ENCODE peak calls at places on chromosomes 3 and 15, in eight cellular contexts. Q is prostate gland, F is body of pancreas, L is Peyer's patch, D is adrenal gland, C is heart right ventricle, W is esophagus squamous epithelium, S is mammary epithelial cell. G is an unnamed sample. For H3K36me3, the result is how much of the 10 kb centered on the place peaks cover.

GRCh38 chr3:143847787-143848631 is at the start of gene SLC9A9:
- DNase-seq in Q (peak), F (peak), L (no peak), D (peak), C (peak), W (no peak), S (peak), G (peak)

GRCh38 chr3:79018671-79019136 is 749.1 kb downstream of the ROBO1 start:
- DNase-seq in Q (peak), F (peak), L (peak), D (peak), C (peak), W (no peak), S (peak), G (peak)

GRCh38 chr3:196620228-196620627 is 19.3 kb upstream of the NRROS start:
- DNase-seq in Q (no peak), F (peak), L (no peak), D (no peak), C (peak), W (no peak), S (no peak), G (no peak)

GRCh38 chr3:195450731-195451229 is 8.0 kb upstream of the ACAP2 start:
- DNase-seq in Q (no peak), F (peak), L (no peak), D (no peak), C (peak), W (no peak), S (no peak), G (peak)

GRCh38 chr3:48661501-48662139 is 1.1 kb downstream of the CELSR3 start:
- DNase-seq in Q (peak), F (peak), L (peak), D (peak), C (peak), W (no peak), S (peak), G (peak)

GRCh38 chr15:84749111-84749991 is 959 bp downstream of the ZNF592 start:
- DNase-seq in Q (peak), F (peak), L (no peak), D (peak), C (peak), W (no peak), S (peak), G (peak)

GRCh38 chr15:31853370-31853769 is 176.9 kb upstream of the CHRNA7 start:
- DNase-seq in Q (no peak), F (no peak), L (no peak), D (no peak), C (no peak), W (no peak), S (no peak), G (no peak)

GRCh38 chr3:185221203-185221602 is 32.6 kb downstream of the EHHADH start:
- DNase-seq in Q (no peak), F (no peak), L (no peak), D (no peak), C (no peak), W (no peak), S (no peak), G (no peak)

GRCh38 chr15:50463423-50464358 is 39.5 kb downstream of the USP8 start:
- DNase-seq in Q (no peak), F (no peak), L (no peak), D (no peak), C (no peak), W (no peak), S (no peak), G (no peak)

GRCh38 chr3:176554264-176554663 is 643.0 kb downstream of the TBL1XR1 start:
- DNase-seq in Q (no peak), F (no peak), L (no peak), D (no peak), C (no peak), W (no peak), S (no peak), G (no peak)

GRCh38 chr3:30500666-30501399 is 105.6 kb upstream of the TGFBR2 start:
- DNase-seq in Q (no peak), F (no peak), L (no peak), D (no peak), C (no peak), W (no peak), S (no peak), G (no peak)

GRCh38 chr3:151697496-151697895 is 36.2 kb upstream of the AADACL2 start:
- DNase-seq in Q (no peak), F (no peak), L (no peak), D (no peak), C (no peak), W (no peak), S (no peak), G (no peak)

GRCh38 chr15:49468440-49468839 is 45.4 kb downstream of the FGF7 start:
- DNase-seq in Q (no peak), F (no peak), L (no peak), D (no peak), C (no peak), W (no peak), S (peak), G (no peak)

GRCh38 chr3:150922611-150923010 is 17.4 kb upstream of the MINDY4B start:
- DNase-seq in Q (no peak), F (no peak), L (no peak), D (no peak), C (no peak), W (no peak), S (no peak), G (peak)

GRCh38 chr3:190644766-190645165 is 130.9 kb downstream of the IL1RAP start:
- DNase-seq in Q (no peak), F (no peak), L (no peak), D (no peak), C (no peak), W (no peak), S (peak), G (no peak)

GRCh38 chr15:80031841-80032240 is 27.6 kb upstream of the ZFAND6 start:
- DNase-seq in Q (no peak), F (no peak), L (no peak), D (no peak), C (peak), W (no peak), S (peak), G (no peak)

GRCh38 chr3:106765342-106765741 is 611.9 kb upstream of the CCDC54 start:
- DNase-seq in Q (no peak), F (no peak), L (no peak), D (no peak), C (no peak), W (no peak), S (peak), G (no peak)

GRCh38 chr3:149967067-149967685 is 3.5 kb downstream of the PFN2 start:
- DNase-seq in Q (no peak), F (no peak), L (no peak), D (no peak), C (no peak), W (no peak), S (peak), G (no peak)

GRCh38 chr15:99605490-99605931 is 39.7 kb downstream of the MEF2A start:
- DNase-seq in Q (no peak), F (no peak), L (no peak), D (no peak), C (no peak), W (no peak), S (peak), G (no peak)

GRCh38 chr15:87212041-87212440 is 1044.5 kb downstream of the NTRK3 start:
- DNase-seq in Q (no peak), F (no peak), L (no peak), D (no peak), C (no peak), W (no peak), S (no peak), G (no peak)

GRCh38 chr3:163043074-163043473 is 1546.5 kb downstream of the OTOL1 start:
- DNase-seq in Q (no peak), F (no peak), L (no peak), D (no peak), C (no peak), W (no peak), S (no peak), G (no peak)

GRCh38 chr15:28955686-28956421 is 70.1 kb downstream of the APBA2 start:
- DNase-seq in Q (no peak), F (no peak), L (no peak), D (no peak), C (no peak), W (no peak), S (no peak), G (no peak)

GRCh38 chr3:122975924-122976293 is 51.7 kb downstream of the SEMA5B start:
- DNase-seq in Q (no peak), F (no peak), L (no peak), D (no peak), C (no peak), W (no peak), S (no peak), G (no peak)

GRCh38 chr3:81684739-81685395 is 76.6 kb downstream of the GBE1 start:
- DNase-seq in Q (no peak), F (peak), L (no peak), D (no peak), C (no peak), W (no peak), S (no peak), G (no peak)

GRCh38 chr3:124565013-124565412 is 165.2 kb upstream of the UMPS start:
- DNase-seq in Q (peak), F (peak), L (peak), D (peak), C (peak), W (no peak), S (peak), G (peak)

GRCh38 chr3:43338295-43338694 is 52.0 kb downstream of the SNRK start:
- DNase-seq in Q (no peak), F (no peak), L (no peak), D (no peak), C (no peak), W (no peak), S (peak), G (no peak)

GRCh38 chr3:14730703-14731102 is 55.8 kb downstream of the C3orf20 start:
- DNase-seq in Q (no peak), F (no peak), L (no peak), D (no peak), C (no peak), W (no peak), S (no peak), G (no peak)

GRCh38 chr15:88790486-88790885 is 12.8 kb upstream of the ACAN start:
- DNase-seq in Q (no peak), F (no peak), L (no peak), D (no peak), C (no peak), W (no peak), S (no peak), G (no peak)

GRCh38 chr15:101308604-101309435 is 13.8 kb upstream of the SNRPA1 start:
- DNase-seq in Q (no peak), F (no peak), L (no peak), D (no peak), C (no peak), W (no peak), S (no peak), G (no peak)

GRCh38 chr15:92869977-92870644 is 30.0 kb upstream of the CHD2 start:
- DNase-seq in Q (no peak), F (no peak), L (no peak), D (no peak), C (no peak), W (no peak), S (peak), G (no peak)

GRCh38 chr3:41751597-41751996 is 210.3 kb downstream of the ULK4 start:
- DNase-seq in Q (no peak), F (no peak), L (no peak), D (no peak), C (no peak), W (no peak), S (no peak), G (no peak)

GRCh38 chr15:31223478-31224350 is 102.9 kb upstream of the KLF13 start:
- DNase-seq in Q (no peak), F (no peak), L (no peak), D (no peak), C (peak), W (no peak), S (no peak), G (no peak)

GRCh38 chr15:67109141-67110034 is 44.0 kb downstream of the SMAD3 start:
- DNase-seq in Q (no peak), F (peak), L (peak), D (no peak), C (peak), W (no peak), S (no peak), G (peak)

GRCh38 chr3:95899911-95900310 is 914.5 kb upstream of the EPHA6 start:
- DNase-seq in Q (no peak), F (no peak), L (no peak), D (no peak), C (no peak), W (no peak), S (no peak), G (no peak)

GRCh38 chr3:52507359-52507758 is 12.2 kb downstream of the STAB1 start:
- DNase-seq in Q (no peak), F (no peak), L (no peak), D (no peak), C (no peak), W (no peak), S (peak), G (no peak)

GRCh38 chr3:42655980-42656679 is 2.6 kb downstream of the ZBTB47 start:
- DNase-seq in Q (no peak), F (no peak), L (no peak), D (peak), C (no peak), W (no peak), S (peak), G (no peak)

GRCh38 chr3:58129041-58129440 is 81.7 kb downstream of the DNASE1L3 start:
- DNase-seq in Q (no peak), F (no peak), L (no peak), D (no peak), C (no peak), W (no peak), S (no peak), G (no peak)
- H3K36me3 ChIP-seq in Q (under half), F (under half), L (under half), D (half or more), C (half or more), W (under half), S (half or more), G (under half)

GRCh38 chr15:70090436-70091291 is 7.1 kb downstream of the TLE3 start:
- DNase-seq in Q (no peak), F (no peak), L (peak), D (no peak), C (no peak), W (no peak), S (no peak), G (no peak)
- H3K36me3 ChIP-seq in Q (under half), F (under half), L (under half), D (under half), C (under half), W (under half), S (under half), G (under half)

GRCh38 chr3:197756704-197757103 is 7.0 kb downstream of the FYTTD1 start:
- DNase-seq in Q (no peak), F (no peak), L (no peak), D (no peak), C (no peak), W (no peak), S (no peak), G (no peak)

GRCh38 chr3:197753263-197753662 is 3.6 kb downstream of the FYTTD1 start:
- DNase-seq in Q (no peak), F (no peak), L (no peak), D (no peak), C (no peak), W (no peak), S (no peak), G (no peak)

GRCh38 chr3:197761784-197762183 is 12.1 kb downstream of the FYTTD1 start:
- DNase-seq in Q (no peak), F (no peak), L (no peak), D (no peak), C (no peak), W (no peak), S (no peak), G (no peak)

GRCh38 chr3:197758512-197758911 is 8.8 kb downstream of the FYTTD1 start:
- DNase-seq in Q (no peak), F (no peak), L (no peak), D (no peak), C (no peak), W (no peak), S (no peak), G (no peak)
- H3K36me3 ChIP-seq in Q (under half), F (under half), L (under half), D (under half), C (half or more), W (under half), S (under half), G (under half)

GRCh38 chr15:62741106-62741505 is 301.4 kb upstream of the TPM1 start:
- DNase-seq in Q (no peak), F (no peak), L (no peak), D (no peak), C (no peak), W (no peak), S (no peak), G (no peak)
- H3K36me3 ChIP-seq in Q (under half), F (under half), L (under half), D (under half), C (under half), W (under half), S (under half), G (under half)

GRCh38 chr3:33602829-33603228 is 115.2 kb downstream of the CLASP2 start:
- DNase-seq in Q (no peak), F (peak), L (no peak), D (no peak), C (no peak), W (no peak), S (no peak), G (no peak)
- H3K36me3 ChIP-seq in Q (under half), F (under half), L (under half), D (half or more), C (half or more), W (under half), S (under half), G (under half)

G was measured in ovary.